ENCODE peak calls at places on chromosomes 1 and 21, in seven cellular contexts. G, P, Y, W, S, C and N are unnamed samples.

GRCh38 chr21:41613421-41613998 is 105.6 kb upstream of the TMPRSS2 start:
- DNase-seq in G (no peak), P (no peak), Y (no peak), W (no peak), S (no peak), C (no peak), N (no peak)

GRCh38 chr1:143497374-143497747 is 474.4 kb downstream of the FAM72C start:
- DNase-seq in G (no peak), P (no peak), Y (no peak), W (no peak), S (no peak), C (peak; percentile 5), N (no peak)

GRCh38 chr1:161046574-161047167 is 894 bp upstream of the USF1 start:
- DNase-seq in G (no peak), P (no peak), Y (no peak), W (no peak), S (no peak), C (no peak), N (no peak)

GRCh38 chr1:111990026-111990877 is 784 bp upstream of the KCND3 start:
- DNase-seq in G (no peak), P (no peak), Y (peak; percentile 42), W (no peak), S (no peak), C (peak; percentile 55), N (no peak)

GRCh38 chr1:211648980-211649934 is 26.2 kb downstream of the NEK2 start:
- DNase-seq in G (peak; percentile 59), P (no peak), Y (no peak), W (peak; percentile 66), S (peak; percentile 57), C (peak; percentile 73), N (no peak)

GRCh38 chr1:179516976-179517705 is 58.6 kb downstream of the NPHS2 start:
- DNase-seq in G (no peak), P (no peak), Y (no peak), W (peak; percentile 87), S (no peak), C (no peak), N (no peak)

GRCh38 chr1:21324368-21325137 is 34.3 kb upstream of the ECE1 start:
- DNase-seq in G (peak; percentile 88), P (peak; percentile 54), Y (peak; percentile 97), W (peak; percentile 96), S (peak; percentile 54), C (peak; percentile 88), N (peak; percentile 91)

GRCh38 chr1:89995595-89996397 is 886 bp downstream of the ZNF326 start:
- DNase-seq in G (no peak), P (no peak), Y (no peak), W (peak; percentile 62), S (peak; percentile 57), C (no peak), N (no peak)

GRCh38 chr1:78078358-78078757 is 32.6 kb downstream of the GIPC2 start:
- DNase-seq in G (no peak), P (no peak), Y (no peak), W (no peak), S (no peak), C (no peak), N (no peak)

GRCh38 chr21:33058468-33059318 is 11.2 kb upstream of the OLIG1 start:
- DNase-seq in G (peak; percentile 3), P (no peak), Y (peak; percentile 80), W (no peak), S (no peak), C (peak; percentile 51), N (no peak)
- H3K27me3 ChIP-seq in G (peaks cover 81% of the 10 kb centered on the region), P (peaks cover 23% of the 10 kb centered on the region), Y (peaks cover 15% of the 10 kb centered on the region), W (peaks cover 11% of the 10 kb centered on the region), S (peaks cover 7% of the 10 kb centered on the region), C (no peaks in the 10 kb centered on the region), N (no peaks in the 10 kb centered on the region)

DNA sequence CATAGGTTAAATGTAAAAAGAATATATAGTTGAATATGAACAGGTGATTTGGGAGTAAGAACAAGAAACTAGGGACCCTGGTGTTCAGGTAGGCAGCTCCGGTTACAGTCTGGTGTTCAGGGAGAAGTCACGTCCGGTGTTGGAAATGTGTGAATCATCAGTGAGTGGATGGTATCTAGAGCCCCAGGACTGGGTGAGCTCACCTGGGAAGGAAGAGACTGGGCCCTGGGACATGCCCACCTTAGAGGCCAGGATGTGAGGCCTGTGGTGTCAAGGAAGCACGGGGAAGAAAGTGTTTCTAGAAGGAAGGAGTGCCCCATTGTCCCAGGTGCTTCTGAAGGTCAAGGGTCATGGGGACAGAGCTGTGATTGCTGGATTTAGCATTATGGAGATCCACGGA is 1.5 kb upstream of the GJB3 start:
- DNase-seq in G (no peak), P (no peak), Y (no peak), W (no peak), S (no peak), C (no peak), N (no peak)
- H3K27me3 ChIP-seq in G (peaks cover 59% of the 10 kb centered on the region), P (peaks cover 62% of the 10 kb centered on the region), Y (peaks cover 21% of the 10 kb centered on the region), W (peaks cover 16% of the 10 kb centered on the region), S (peaks cover 13% of the 10 kb centered on the region), C (no peaks in the 10 kb centered on the region), N (peaks cover 20% of the 10 kb centered on the region)

GRCh38 chr1:2049225-2049516 is 1.0 kb upstream of the PRKCZ start:
- DNase-seq in G (no peak), P (no peak), Y (no peak), W (no peak), S (no peak), C (no peak), N (no peak)

GRCh38 chr1:2047749-2048729 is 2.2 kb upstream of the PRKCZ start:
- DNase-seq in G (no peak), P (no peak), Y (no peak), W (peak; percentile 90), S (no peak), C (peak; percentile 40), N (no peak)

GRCh38 chr1:2050482-2050792 is 226 bp downstream of the PRKCZ start:
- DNase-seq in G (no peak), P (no peak), Y (peak; percentile 65), W (no peak), S (peak; percentile 23), C (no peak), N (no peak)

GRCh38 chr1:2050793-2051682 is 827 bp downstream of the PRKCZ start:
- DNase-seq in G (no peak), P (no peak), Y (no peak), W (peak; percentile 30), S (no peak), C (peak; percentile 51), N (no peak)

GRCh38 chr1:2049517-2050481 is at the start of gene PRKCZ:
- DNase-seq in G (peak; percentile 21), P (no peak), Y (peak; percentile 95), W (peak; percentile 96), S (peak; percentile 89), C (peak; percentile 98), N (peak; percentile 64)
- H3K27me3 ChIP-seq in G (peaks cover 8% of the 10 kb centered on the region), P (peaks cover 85% of the 10 kb centered on the region), Y (no peaks in the 10 kb centered on the region), W (peaks cover 2% of the 10 kb centered on the region), S (no peaks in the 10 kb centered on the region), C (no peaks in the 10 kb centered on the region), N (no peaks in the 10 kb centered on the region)

DNA sequence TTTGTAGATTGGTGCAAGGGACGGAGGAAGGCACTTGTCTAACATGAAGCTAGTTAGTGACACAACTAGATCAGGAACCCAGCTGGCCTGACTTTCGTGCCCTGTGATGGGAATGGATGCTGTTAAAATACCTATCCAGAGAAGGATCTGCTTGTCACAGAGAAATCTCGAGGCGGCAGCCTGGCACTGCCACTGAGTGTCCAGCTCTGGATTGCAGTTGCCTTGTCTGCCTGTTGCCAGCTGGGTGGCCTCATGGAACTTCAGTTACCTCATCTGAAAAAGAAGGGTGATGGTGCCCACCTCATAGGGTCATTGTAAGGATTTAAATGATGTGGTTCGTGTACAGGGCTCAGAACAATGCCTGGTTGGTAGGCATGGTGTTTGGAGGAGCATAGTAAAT is 2.4 kb upstream of the PKP1 start:
- DNase-seq in G (no peak), P (no peak), Y (no peak), W (no peak), S (no peak), C (no peak), N (no peak)
- H3K27me3 ChIP-seq in G (peaks cover 17% of the 10 kb centered on the region), P (peaks cover 44% of the 10 kb centered on the region), Y (peaks cover 28% of the 10 kb centered on the region), W (peaks cover 21% of the 10 kb centered on the region), S (peaks cover 8% of the 10 kb centered on the region), C (no peaks in the 10 kb centered on the region), N (no peaks in the 10 kb centered on the region)